ENCODE peak calls at places on chromosomes 16 and 17, in five cellular contexts. Y is lower lobe of right lung; P is cardiac muscle cell; N is CD4-positive, alpha-beta memory T cell; V is neural progenitor cell. B is an unnamed sample.

GRCh38 chr17:47959825-47960655 is 2.4 kb upstream of the PRR15L start:
- DNase-seq in P (no peak), V (no peak), Y (no peak), N (no peak), B (no peak)

GRCh38 chr17:38742431-38743308 is 5.5 kb downstream of the PCGF2 start:
- DNase-seq in P (peak; percentile 93), Y (no peak), V (no peak), N (no peak), B (no peak)

GRCh38 chr17:69448431-69449102 is 34.1 kb downstream of the MAP2K6 start:
- DNase-seq in Y (no peak), N (no peak), V (peak; percentile 88), P (peak; percentile 37), B (no peak)

GRCh38 chr16:30187971-30188561 is 4.7 kb downstream of the CORO1A start:
- DNase-seq in Y (peak; percentile 43), P (no peak), N (no peak), V (no peak), B (no peak)

GRCh38 chr17:64531955-64532371 is 25.2 kb downstream of the CEP95 start:
- DNase-seq in P (no peak), V (no peak), N (no peak), Y (no peak), B (no peak)

GRCh38 chr17:77353684-77354419 is 213.1 kb downstream of the SEC14L1 start:
- DNase-seq in Y (no peak), P (peak; percentile 17), N (no peak), V (no peak), B (no peak)

GRCh38 chr17:71032746-71033273 is 863.5 kb downstream of the KCNJ2 start:
- DNase-seq in V (peak; percentile 84), N (no peak), Y (no peak), P (no peak), B (no peak)

GRCh38 chr17:77602062-77602746 is 356.3 kb upstream of the TNRC6C start:
- DNase-seq in Y (no peak), P (peak; percentile 54), N (no peak), V (no peak), B (no peak)

GRCh38 chr17:17223736-17224135 is 13.2 kb downstream of the FLCN start:
- DNase-seq in V (no peak), Y (no peak), N (no peak), P (no peak), B (no peak)

GRCh38 chr16:25419123-25419522 is 161.5 kb upstream of the ZKSCAN2 start:
- DNase-seq in P (no peak), V (no peak), Y (no peak), N (no peak), B (no peak)

GRCh38 chr16:27138257-27138656 is 65.1 kb upstream of the KDM8 start:
- DNase-seq in V (no peak), N (no peak), P (no peak), Y (no peak), B (no peak)

GRCh38 chr17:45363498-45363897 is 46.7 kb upstream of the MAP3K14 start:
- DNase-seq in N (no peak), Y (no peak), P (no peak), V (no peak), B (no peak)

GRCh38 chr16:57386381-57386951 is 14.2 kb downstream of the CX3CL1 start:
- DNase-seq in Y (no peak), N (no peak), P (peak; percentile 91), V (no peak), B (no peak)

GRCh38 chr16:15966420-15967222 is 17.2 kb downstream of the ABCC1 start:
- DNase-seq in N (no peak), Y (no peak), V (no peak), P (peak; percentile 69), B (no peak)

GRCh38 chr16:57306676-57307341 is 22.3 kb upstream of the PLLP start:
- DNase-seq in Y (no peak), V (no peak), P (no peak), N (no peak), B (no peak)

GRCh38 chr17:40121886-40122465 is at the start of gene MSL1:
- DNase-seq in Y (peak; percentile 91), N (peak; percentile 91), V (peak; percentile 95), P (peak; percentile 88), B (peak; percentile 85)

GRCh38 chr17:50114849-50115357 is 15.1 kb downstream of the SAMD14 start:
- DNase-seq in N (peak; percentile 30), P (peak; percentile 75), Y (no peak), V (peak; percentile 85), B (no peak)

GRCh38 chr16:7363397-7364053 is 30.9 kb downstream of the RBFOX1 start:
- DNase-seq in V (peak; percentile 9), P (no peak), Y (no peak), N (no peak), B (no peak)

GRCh38 chr16:53937068-53937614 is 233.2 kb downstream of the FTO start:
- DNase-seq in Y (no peak), V (peak; percentile 45), N (no peak), P (no peak), B (no peak)

GRCh38 chr17:38719943-38720641 is 10.0 kb upstream of the CISD3 start:
- DNase-seq in Y (no peak), P (no peak), N (no peak), V (peak; percentile 83), B (no peak)

GRCh38 chr16:55832788-55833583 is at the start of gene CES1:
- DNase-seq in N (no peak), Y (peak; percentile 92), V (peak; percentile 88), P (no peak), B (no peak)

GRCh38 chr17:76174072-76174471 is 33.0 kb upstream of the FOXJ1 start:
- DNase-seq in P (no peak), N (no peak), Y (no peak), V (no peak), B (no peak)

GRCh38 chr17:41648411-41649195 is 24.2 kb upstream of the KRT17 start:
- DNase-seq in Y (peak; percentile 90), N (peak; percentile 84), P (peak; percentile 89), V (peak; percentile 92), B (peak; percentile 79)

GRCh38 chr16:466651-467050 is 41.2 kb downstream of the RAB11FIP3 start:
- DNase-seq in N (no peak), Y (no peak), V (no peak), P (no peak), B (no peak)

GRCh38 chr17:73724341-73724740 is 80.1 kb upstream of the SDK2 start:
- DNase-seq in V (no peak), P (no peak), Y (no peak), N (no peak), B (no peak)

GRCh38 chr17:39054111-39054645 is 87.0 kb upstream of the FBXO47 start:
- DNase-seq in Y (no peak), N (no peak), V (no peak), P (peak; percentile 64), B (no peak)

GRCh38 chr17:40110457-40110856 is 10.1 kb upstream of the NR1D1 start:
- DNase-seq in N (no peak), P (no peak), V (no peak), Y (no peak), B (no peak)

GRCh38 chr17:4074831-4075495 is 67.9 kb downstream of the ZZEF1 start:
- DNase-seq in P (peak; percentile 68), V (peak; percentile 44), N (peak; percentile 53), Y (no peak), B (no peak)

GRCh38 chr17:19534562-19535149 is 1.0 kb downstream of the SLC47A1 start:
- DNase-seq in P (peak; percentile 59), Y (no peak), N (no peak), V (no peak), B (no peak)

GRCh38 chr17:65220732-65221131 is 83.6 kb downstream of the RGS9 start:
- DNase-seq in P (no peak), N (no peak), Y (no peak), V (no peak), B (no peak)

GRCh38 chr17:15917439-15918027 is 27.4 kb upstream of the ADORA2B start:
- DNase-seq in P (peak; percentile 45), Y (no peak), V (no peak), N (no peak), B (no peak)

GRCh38 chr17:59632398-59632797 is 12.7 kb downstream of the CLTC start:
- DNase-seq in Y (no peak), N (no peak), V (no peak), P (no peak), B (no peak)

GRCh38 chr17:59634632-59635561 is 15.2 kb downstream of the CLTC start:
- DNase-seq in P (no peak), N (no peak), Y (no peak), V (no peak), B (no peak)

GRCh38 chr17:59631221-59631720 is 11.6 kb downstream of the CLTC start:
- DNase-seq in P (no peak), N (no peak), V (no peak), Y (no peak), B (no peak)

GRCh38 chr17:59638553-59638952 is 18.9 kb downstream of the CLTC start:
- DNase-seq in P (no peak), V (no peak), N (no peak), Y (no peak), B (no peak)

DNA sequence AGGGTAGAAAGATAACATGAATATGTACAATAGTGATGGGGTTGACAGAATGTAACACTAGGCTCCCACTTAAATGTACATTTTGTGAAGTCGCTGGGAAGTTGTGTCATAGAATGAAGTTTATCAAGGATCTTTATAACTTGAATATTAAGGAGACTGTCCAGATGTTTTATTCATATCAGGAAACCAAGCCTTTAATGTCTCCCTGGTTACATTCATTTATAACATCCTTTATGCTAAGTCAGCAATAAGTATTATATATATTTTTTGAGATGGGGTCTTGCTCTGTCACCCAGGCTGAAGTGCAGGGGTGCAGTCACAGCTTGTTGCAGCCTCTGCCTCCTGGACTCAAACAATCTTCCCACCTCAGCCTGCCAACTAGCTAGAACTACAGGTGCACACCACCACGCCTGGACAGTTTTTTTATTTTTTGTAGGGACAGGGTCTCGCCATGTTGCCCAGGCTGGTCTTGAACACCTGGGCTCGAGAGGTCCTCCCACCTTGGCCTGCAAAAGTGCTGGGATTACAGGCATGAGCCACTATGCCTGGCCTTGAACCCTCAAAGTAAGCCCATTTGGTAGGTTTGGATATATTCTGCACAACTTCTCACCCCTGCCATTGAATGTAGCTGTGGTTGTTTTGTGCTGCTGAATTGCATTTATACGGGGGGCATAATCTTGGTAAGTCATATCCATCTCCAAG is 14.1 kb downstream of the CLTC start:
- DNase-seq in Y (no peak), N (no peak), P (no peak), V (no peak), B (no peak)
- H3K4me1 ChIP-seq in Y (peaks cover 60% of the 10 kb centered on the region), N (peaks cover 84% of the 10 kb centered on the region), P (peaks cover 3% of the 10 kb centered on the region), V (no peaks in the 10 kb centered on the region), B (peaks cover 30% of the 10 kb centered on the region)

GRCh38 chr17:1731194-1731506 is 6.6 kb downstream of the WDR81 start:
- DNase-seq in P (no peak), V (no peak), Y (no peak), N (no peak), B (no peak)
- H3K27ac ChIP-seq in P (no peak overlapping the region), V (no peak overlapping the region), Y (peak overlapping the region; percentile 84), N (no peak overlapping the region), B (no peak overlapping the region)

GRCh38 chr16:88453217-88453531 is at the start of gene ZFPM1:
- DNase-seq in Y (no peak), N (no peak), P (no peak), V (peak; percentile 98), B (no peak)
- H3K4me1 ChIP-seq in Y (peaks cover 48% of the 10 kb centered on the region), N (peaks cover 33% of the 10 kb centered on the region), P (peaks cover 4% of the 10 kb centered on the region), V (peaks cover 16% of the 10 kb centered on the region), B (peaks cover 33% of the 10 kb centered on the region)

GRCh38 chr16:1985466-1986150 is 1.6 kb downstream of the GFER start:
- DNase-seq in N (no peak), P (no peak), V (no peak), Y (no peak), B (no peak)
- H3K27ac ChIP-seq in N (no peak overlapping the region), P (no peak overlapping the region), V (no peak overlapping the region), Y (no peak overlapping the region), B (no peak overlapping the region)